ENCODE peak calls at places on chromosomes 16 and 17, in nine cellular contexts. One of them, this sample, is unnamed.

GRCh38 chr16:23967018-23967417 is 131.2 kb downstream of the PRKCB start:
- DNase-seq in vagina: no peak
- DNase-seq in H1: no peak
- DNase-seq in sigmoid colon: no peak
- DNase-seq in HCT116: no peak
- DNase-seq in suprapubic skin: no peak
- DNase-seq in K562: peak; percentile 80
- DNase-seq in stomach: no peak
- DNase-seq in transverse colon: no peak
- DNase-seq in this sample: no peak

GRCh38 chr17:73138541-73139138 is 26.2 kb upstream of the SSTR2 start:
- DNase-seq in stomach: no peak
- DNase-seq in HCT116: no peak
- DNase-seq in transverse colon: no peak
- DNase-seq in K562: no peak
- DNase-seq in sigmoid colon: no peak
- DNase-seq in suprapubic skin: no peak
- DNase-seq in vagina: no peak
- DNase-seq in H1: no peak
- DNase-seq in this sample: no peak

GRCh38 chr17:2594657-2595085 is 1.2 kb downstream of the PAFAH1B1 start:
- DNase-seq in suprapubic skin: no peak
- DNase-seq in stomach: no peak
- DNase-seq in H1: no peak
- DNase-seq in sigmoid colon: no peak
- DNase-seq in K562: no peak
- DNase-seq in HCT116: no peak
- DNase-seq in transverse colon: no peak
- DNase-seq in vagina: no peak
- DNase-seq in this sample: no peak

GRCh38 chr17:732788-733720 is 658 bp downstream of the TLCD3A start:
- DNase-seq in vagina: no peak
- DNase-seq in transverse colon: peak; percentile 49
- DNase-seq in suprapubic skin: peak; percentile 71
- DNase-seq in stomach: peak; percentile 61
- DNase-seq in sigmoid colon: peak; percentile 75
- DNase-seq in K562: peak; percentile 40
- DNase-seq in HCT116: no peak
- DNase-seq in H1: no peak
- DNase-seq in this sample: no peak

GRCh38 chr17:73956169-73956568 is 247.3 kb upstream of the RPL38 start:
- DNase-seq in transverse colon: peak; percentile 18
- DNase-seq in H1: no peak
- DNase-seq in stomach: no peak
- DNase-seq in HCT116: no peak
- DNase-seq in K562: no peak
- DNase-seq in vagina: no peak
- DNase-seq in sigmoid colon: no peak
- DNase-seq in suprapubic skin: no peak
- DNase-seq in this sample: no peak

GRCh38 chr16:19555938-19556778 is 655 bp downstream of the VPS35L start:
- DNase-seq in stomach: no peak
- DNase-seq in transverse colon: peak; percentile 11
- DNase-seq in K562: peak; percentile 85
- DNase-seq in vagina: no peak
- DNase-seq in HCT116: peak; percentile 59
- DNase-seq in suprapubic skin: no peak
- DNase-seq in H1: peak; percentile 77
- DNase-seq in sigmoid colon: no peak
- DNase-seq in this sample: no peak

GRCh38 chr17:36869856-36870617 is 67.2 kb upstream of the LHX1 start:
- DNase-seq in stomach: no peak
- DNase-seq in suprapubic skin: no peak
- DNase-seq in sigmoid colon: no peak
- DNase-seq in HCT116: no peak
- DNase-seq in K562: peak; percentile 56
- DNase-seq in H1: no peak
- DNase-seq in transverse colon: no peak
- DNase-seq in vagina: no peak
- DNase-seq in this sample: no peak

GRCh38 chr17:7997186-7997585 is 5.2 kb upstream of the GUCY2D start:
- DNase-seq in H1: no peak
- DNase-seq in vagina: no peak
- DNase-seq in transverse colon: peak; percentile 67
- DNase-seq in sigmoid colon: peak; percentile 64
- DNase-seq in suprapubic skin: no peak
- DNase-seq in stomach: peak; percentile 73
- DNase-seq in HCT116: peak; percentile 67
- DNase-seq in K562: peak; percentile 40
- DNase-seq in this sample: peak; percentile 50

GRCh38 chr16:79190542-79190941 is 410.0 kb downstream of the MAF start:
- DNase-seq in vagina: no peak
- DNase-seq in H1: no peak
- DNase-seq in sigmoid colon: no peak
- DNase-seq in transverse colon: no peak
- DNase-seq in stomach: no peak
- DNase-seq in K562: no peak
- DNase-seq in suprapubic skin: no peak
- DNase-seq in HCT116: no peak
- DNase-seq in this sample: no peak

GRCh38 chr16:87982491-87983415 is 31.5 kb downstream of the BANP start:
- DNase-seq in H1: no peak
- DNase-seq in stomach: no peak
- DNase-seq in sigmoid colon: peak; percentile 32
- DNase-seq in transverse colon: no peak
- DNase-seq in HCT116: no peak
- DNase-seq in K562: no peak
- DNase-seq in vagina: no peak
- DNase-seq in suprapubic skin: no peak
- DNase-seq in this sample: peak; percentile 46

GRCh38 chr17:4893721-4894560 is 5.4 kb upstream of the C17orf107 start:
- DNase-seq in H1: no peak
- DNase-seq in HCT116: no peak
- DNase-seq in K562: no peak
- DNase-seq in suprapubic skin: no peak
- DNase-seq in vagina: no peak
- DNase-seq in stomach: no peak
- DNase-seq in transverse colon: no peak
- DNase-seq in sigmoid colon: no peak
- DNase-seq in this sample: no peak

GRCh38 chr17:70187383-70187782 is 18.1 kb downstream of the KCNJ2 start:
- DNase-seq in HCT116: no peak
- DNase-seq in suprapubic skin: no peak
- DNase-seq in K562: no peak
- DNase-seq in vagina: no peak
- DNase-seq in stomach: no peak
- DNase-seq in H1: no peak
- DNase-seq in sigmoid colon: no peak
- DNase-seq in transverse colon: no peak
- DNase-seq in this sample: no peak

GRCh38 chr17:77126519-77126918 is 14.2 kb upstream of the SEC14L1 start:
- DNase-seq in HCT116: no peak
- DNase-seq in stomach: peak; percentile 83
- DNase-seq in sigmoid colon: no peak
- DNase-seq in H1: no peak
- DNase-seq in transverse colon: peak; percentile 44
- DNase-seq in vagina: no peak
- DNase-seq in K562: no peak
- DNase-seq in suprapubic skin: no peak
- DNase-seq in this sample: peak; percentile 85

GRCh38 chr16:67547423-67548264 is 14.7 kb upstream of the CTCF start:
- DNase-seq in HCT116: no peak
- DNase-seq in transverse colon: peak; percentile 60
- DNase-seq in stomach: no peak
- DNase-seq in vagina: peak; percentile 88
- DNase-seq in suprapubic skin: peak; percentile 75
- DNase-seq in H1: no peak
- DNase-seq in sigmoid colon: peak; percentile 74
- DNase-seq in K562: no peak
- DNase-seq in this sample: no peak

GRCh38 chr16:68873635-68874471 is 30.5 kb downstream of the TANGO6 start:
- DNase-seq in HCT116: no peak
- DNase-seq in K562: no peak
- DNase-seq in H1: no peak
- DNase-seq in stomach: no peak
- DNase-seq in suprapubic skin: no peak
- DNase-seq in sigmoid colon: no peak
- DNase-seq in vagina: no peak
- DNase-seq in transverse colon: no peak
- DNase-seq in this sample: no peak

GRCh38 chr16:5041604-5042133 is 7.9 kb upstream of the NAGPA start:
- DNase-seq in K562: no peak
- DNase-seq in H1: no peak
- DNase-seq in sigmoid colon: no peak
- DNase-seq in transverse colon: no peak
- DNase-seq in stomach: no peak
- DNase-seq in vagina: no peak
- DNase-seq in suprapubic skin: no peak
- DNase-seq in HCT116: peak; percentile 58
- DNase-seq in this sample: no peak

GRCh38 chr16:20704281-20704680 is 6.8 kb upstream of the ACSM1 start:
- DNase-seq in sigmoid colon: no peak
- DNase-seq in H1: no peak
- DNase-seq in HCT116: no peak
- DNase-seq in stomach: no peak
- DNase-seq in K562: no peak
- DNase-seq in suprapubic skin: no peak
- DNase-seq in vagina: no peak
- DNase-seq in transverse colon: no peak
- DNase-seq in this sample: no peak

GRCh38 chr17:77420804-77421634 is 280.2 kb downstream of the SEC14L1 start:
- DNase-seq in vagina: no peak
- DNase-seq in K562: peak; percentile 68
- DNase-seq in HCT116: no peak
- DNase-seq in suprapubic skin: no peak
- DNase-seq in stomach: no peak
- DNase-seq in sigmoid colon: peak; percentile 94
- DNase-seq in transverse colon: peak; percentile 56
- DNase-seq in H1: no peak
- DNase-seq in this sample: peak; percentile 72

GRCh38 chr17:42311240-42312034 is 23.1 kb downstream of the STAT5A start:
- DNase-seq in sigmoid colon: peak; percentile 99
- DNase-seq in vagina: no peak
- DNase-seq in suprapubic skin: peak; percentile 93
- DNase-seq in K562: peak; percentile 97
- DNase-seq in transverse colon: peak; percentile 78
- DNase-seq in HCT116: no peak
- DNase-seq in stomach: peak; percentile 57
- DNase-seq in H1: no peak
- DNase-seq in this sample: peak; percentile 89

GRCh38 chr16:73037331-73037745 is 10.6 kb downstream of the ZFHX3 start:
- DNase-seq in HCT116: no peak
- DNase-seq in transverse colon: no peak
- DNase-seq in vagina: no peak
- DNase-seq in H1: no peak
- DNase-seq in suprapubic skin: no peak
- DNase-seq in stomach: peak; percentile 54
- DNase-seq in sigmoid colon: peak; percentile 87
- DNase-seq in K562: peak; percentile 13
- DNase-seq in this sample: no peak
- H3K4me3 ChIP-seq in HCT116: no peak overlapping the region
- H3K4me3 ChIP-seq in transverse colon: no peak overlapping the region
- H3K4me3 ChIP-seq in vagina: no peak overlapping the region
- H3K4me3 ChIP-seq in H1: no peak overlapping the region
- H3K4me3 ChIP-seq in suprapubic skin: no peak overlapping the region
- H3K4me3 ChIP-seq in stomach: no peak overlapping the region
- H3K4me3 ChIP-seq in sigmoid colon: no peak overlapping the region
- H3K4me3 ChIP-seq in K562: no peak overlapping the region
- H3K4me3 ChIP-seq in this sample: no peak overlapping the region

GRCh38 chr16:10937068-10937859 is 5.0 kb downstream of the DEXI start:
- DNase-seq in suprapubic skin: no peak
- DNase-seq in stomach: peak; percentile 71
- DNase-seq in vagina: no peak
- DNase-seq in sigmoid colon: no peak
- DNase-seq in K562: no peak
- DNase-seq in HCT116: no peak
- DNase-seq in H1: no peak
- DNase-seq in transverse colon: no peak
- DNase-seq in this sample: no peak

GRCh38 chr16:10936585-10936984 is 5.7 kb downstream of the DEXI start:
- DNase-seq in HCT116: no peak
- DNase-seq in H1: no peak
- DNase-seq in stomach: no peak
- DNase-seq in suprapubic skin: no peak
- DNase-seq in transverse colon: no peak
- DNase-seq in sigmoid colon: no peak
- DNase-seq in vagina: no peak
- DNase-seq in K562: no peak
- DNase-seq in this sample: no peak

GRCh38 chr16:10938844-10939648 is 3.2 kb downstream of the DEXI start:
- DNase-seq in stomach: no peak
- DNase-seq in sigmoid colon: no peak
- DNase-seq in vagina: no peak
- DNase-seq in HCT116: no peak
- DNase-seq in transverse colon: no peak
- DNase-seq in K562: peak; percentile 49
- DNase-seq in suprapubic skin: no peak
- DNase-seq in H1: no peak
- DNase-seq in this sample: no peak

GRCh38 chr16:10939649-10940206 is 2.5 kb downstream of the DEXI start:
- DNase-seq in HCT116: no peak
- DNase-seq in sigmoid colon: no peak
- DNase-seq in transverse colon: no peak
- DNase-seq in K562: no peak
- DNase-seq in suprapubic skin: no peak
- DNase-seq in vagina: no peak
- DNase-seq in H1: no peak
- DNase-seq in stomach: no peak
- DNase-seq in this sample: no peak

GRCh38 chr16:10938321-10938720 is 3.9 kb downstream of the DEXI start:
- DNase-seq in stomach: no peak
- DNase-seq in transverse colon: no peak
- DNase-seq in suprapubic skin: no peak
- DNase-seq in K562: no peak
- DNase-seq in H1: no peak
- DNase-seq in HCT116: no peak
- DNase-seq in sigmoid colon: no peak
- DNase-seq in vagina: no peak
- DNase-seq in this sample: no peak
- TF ChIP-seq POLR2AphosphoS5 in stomach: peak; percentile 4
- TF ChIP-seq POLR2AphosphoS5 in transverse colon: no peak
- TF ChIP-seq POLR2AphosphoS5 in suprapubic skin: no peak
- TF ChIP-seq POLR2AphosphoS5 in K562: no peak
- TF ChIP-seq POLR2AphosphoS5 in H1: no peak
- TF ChIP-seq POLR2AphosphoS5 in HCT116: no peak
- TF ChIP-seq POLR2AphosphoS5 in sigmoid colon: no peak
- TF ChIP-seq POLR2AphosphoS5 in vagina: no peak
- TF ChIP-seq POLR2AphosphoS5 in this sample: no peak

GRCh38 chr16:165539-166374 is at the start of gene HBM:
- DNase-seq in transverse colon: no peak
- DNase-seq in H1: no peak
- DNase-seq in stomach: no peak
- DNase-seq in HCT116: no peak
- DNase-seq in sigmoid colon: no peak
- DNase-seq in suprapubic skin: no peak
- DNase-seq in K562: no peak
- DNase-seq in vagina: no peak
- DNase-seq in this sample: no peak
- TF ChIP-seq POLR2A in transverse colon: no peak
- TF ChIP-seq POLR2A in H1: no peak
- TF ChIP-seq POLR2A in stomach: no peak
- TF ChIP-seq POLR2A in HCT116: no peak
- TF ChIP-seq POLR2A in sigmoid colon: no peak
- TF ChIP-seq POLR2A in suprapubic skin: no peak
- TF ChIP-seq POLR2A in K562: no peak
- TF ChIP-seq POLR2A in vagina: no peak
- TF ChIP-seq POLR2A in this sample: no peak

GRCh38 chr16:180921-181667 is 835 bp downstream of the HBQ1 start:
- DNase-seq in transverse colon: peak; percentile 82
- DNase-seq in HCT116: peak; percentile 12
- DNase-seq in stomach: peak; percentile 84
- DNase-seq in sigmoid colon: peak; percentile 81
- DNase-seq in suprapubic skin: peak; percentile 80
- DNase-seq in vagina: no peak
- DNase-seq in H1: peak; percentile 54
- DNase-seq in K562: peak; percentile 95
- DNase-seq in this sample: peak; percentile 74
- H3K4me3 ChIP-seq in transverse colon: peak overlapping the region; percentile 41
- H3K4me3 ChIP-seq in HCT116: no peak overlapping the region
- H3K4me3 ChIP-seq in stomach: peak overlapping the region; percentile 26
- H3K4me3 ChIP-seq in sigmoid colon: peak overlapping the region; percentile 30
- H3K4me3 ChIP-seq in suprapubic skin: peak overlapping the region; percentile 31
- H3K4me3 ChIP-seq in vagina: peak overlapping the region; percentile 35
- H3K4me3 ChIP-seq in H1: peak overlapping the region; percentile 23
- H3K4me3 ChIP-seq in K562: peak overlapping the region; percentile 61
- H3K4me3 ChIP-seq in this sample: peak overlapping the region; percentile 36